ENCODE peak calls at places on chromosomes 4 and X, in nine cellular contexts. B is NCI-H1436; X is GM12892; L is tibial artery; T is CD4-positive, CD25-positive, alpha-beta regulatory T cell; Q is stimulated activated CD4-positive, alpha-beta T cell treated with anti-CD3 and anti-CD28 coated beads, Interleukin-2, amount 100 ng/mL, for 4 hours; M is activated T-helper 1 cell treated with Interleukin-2 at 50 U/mL for 16 hours; Z is NAMALWA; W is activated CD4-positive, alpha-beta T cell treated with anti-CD3 and anti-CD28 coated beads, Interleukin-2, amount 50 U/mL, for 48 hours. Y is an unnamed sample.

GRCh38 chr4:7647932-7648812 is 213.4 kb upstream of the PSAPL1 start:
- DNase-seq in B (no peak), X (no peak), L (no peak), T (no peak), Q (no peak), M (no peak), Z (no peak), W (no peak), Y (no peak)

GRCh38 chr4:1170805-1171305 is 1.5 kb downstream of the SPON2 start:
- DNase-seq in B (no peak), X (no peak), L (peak; percentile 69), T (no peak), Q (no peak), M (no peak), Z (no peak), W (no peak), Y (no peak)

GRCh38 chr4:81802308-81802846 is 330.7 kb upstream of the RASGEF1B start:
- DNase-seq in B (no peak), X (no peak), L (no peak), T (no peak), Q (no peak), M (no peak), Z (no peak), W (no peak), Y (no peak)

GRCh38 chrX:27463187-27463586 is at the start of gene PPP4R3C:
- DNase-seq in B (no peak), X (no peak), L (no peak), T (no peak), Q (no peak), M (no peak), Z (no peak), W (no peak), Y (no peak)

GRCh38 chr4:165355900-165356300 is 22.9 kb upstream of the CPE start:
- DNase-seq in B (peak; percentile 60), X (no peak), L (no peak), T (no peak), Q (no peak), M (no peak), Z (peak; percentile 78), W (no peak), Y (peak; percentile 52)

GRCh38 chr4:14985843-14986242 is 16.4 kb upstream of the CPEB2 start:
- DNase-seq in B (no peak), X (no peak), L (no peak), T (no peak), Q (no peak), M (no peak), Z (no peak), W (no peak), Y (no peak)

GRCh38 chr4:87974856-87975462 is 555 bp upstream of the SPP1 start:
- DNase-seq in B (no peak), X (no peak), L (no peak), T (no peak), Q (no peak), M (no peak), Z (no peak), W (no peak), Y (no peak)

GRCh38 chr4:164648151-164648848 is 105.6 kb upstream of the SMIM31 start:
- DNase-seq in B (no peak), X (no peak), L (no peak), T (no peak), Q (no peak), M (no peak), Z (no peak), W (no peak), Y (no peak)

GRCh38 chrX:153522259-153522658 is 4.8 kb downstream of the ATP2B3 start:
- DNase-seq in B (no peak), X (no peak), L (no peak), T (no peak), Q (no peak), M (no peak), Z (no peak), W (no peak), Y (no peak)

GRCh38 chrX:71667328-71668247 is at the start of gene LOC101059915:
- DNase-seq in B (no peak), X (no peak), L (peak; percentile 32), T (no peak), Q (no peak), M (no peak), Z (no peak), W (no peak), Y (no peak)

GRCh38 chr4:15488658-15489470 is 19.2 kb downstream of the CC2D2A start:
- DNase-seq in B (no peak), X (no peak), L (no peak), T (no peak), Q (no peak), M (no peak), Z (no peak), W (no peak), Y (no peak)

GRCh38 chrX:123906557-123907316 is 46.9 kb downstream of the XIAP start:
- DNase-seq in B (no peak), X (no peak), L (no peak), T (no peak), Q (no peak), M (no peak), Z (no peak), W (no peak), Y (no peak)

GRCh38 chr4:108959497-108959896 is 196.6 kb upstream of the ETNPPL start:
- DNase-seq in B (no peak), X (no peak), L (no peak), T (no peak), Q (no peak), M (no peak), Z (no peak), W (no peak), Y (no peak)

GRCh38 chr4:169933531-169933930 is 92.7 kb downstream of the MFAP3L start:
- DNase-seq in B (no peak), X (no peak), L (no peak), T (no peak), Q (no peak), M (no peak), Z (no peak), W (no peak), Y (no peak)

GRCh38 chr4:108118505-108118904 is 50.2 kb downstream of the LEF1 start:
- DNase-seq in B (peak; percentile 60), X (no peak), L (no peak), T (peak; percentile 50), Q (no peak), M (no peak), Z (peak; percentile 24), W (no peak), Y (no peak)

GRCh38 chr4:142379277-142380051 is 466.6 kb downstream of the INPP4B start:
- DNase-seq in B (no peak), X (no peak), L (no peak), T (no peak), Q (no peak), M (no peak), Z (no peak), W (no peak), Y (no peak)

GRCh38 chrX:145552643-145553042 is 265.0 kb upstream of the SLITRK2 start:
- DNase-seq in B (no peak), X (no peak), L (no peak), T (no peak), Q (no peak), M (no peak), Z (peak; percentile 1), W (no peak), Y (no peak)

GRCh38 chr4:73728091-73728741 is 12.2 kb upstream of the CXCL8 start:
- DNase-seq in B (no peak), X (no peak), L (no peak), T (no peak), Q (no peak), M (no peak), Z (no peak), W (no peak), Y (no peak)

GRCh38 chr4:67447873-67448272 is 97.4 kb downstream of the CENPC start:
- DNase-seq in B (no peak), X (no peak), L (no peak), T (no peak), Q (no peak), M (no peak), Z (no peak), W (no peak), Y (no peak)

GRCh38 chrX:31392541-31392940 is 320.7 kb upstream of the FTHL17 start:
- DNase-seq in B (no peak), X (no peak), L (no peak), T (no peak), Q (no peak), M (no peak), Z (no peak), W (no peak), Y (no peak)

GRCh38 chr4:31949045-31949444 is 1228.9 kb downstream of the PCDH7 start:
- DNase-seq in B (no peak), X (no peak), L (no peak), T (no peak), Q (no peak), M (no peak), Z (no peak), W (no peak), Y (no peak)

GRCh38 chr4:99002274-99002673 is 6.8 kb downstream of the METAP1 start:
- DNase-seq in B (no peak), X (no peak), L (no peak), T (no peak), Q (no peak), M (no peak), Z (no peak), W (no peak), Y (no peak)

GRCh38 chr4:113646456-113646809 is 115.1 kb downstream of the CAMK2D start:
- DNase-seq in B (no peak), X (no peak), L (no peak), T (no peak), Q (no peak), M (no peak), Z (no peak), W (no peak), Y (no peak)